ENCODE peak calls at places on chromosome 3, in ten cellular contexts. One of them, this sample, is unnamed.

GRCh38 chr3:112640864-112641751 is at the start of gene CCDC80:
- DNase-seq in endodermal cell: no peak
- DNase-seq in PC-3: peak
- DNase-seq in left lung: no peak
- DNase-seq in hepatocyte: peak
- DNase-seq in fibroblast of villous mesenchyme: peak
- DNase-seq in psoas muscle: no peak
- DNase-seq in HFF-Myc: peak
- DNase-seq in dorsolateral prefrontal cortex: no peak
- DNase-seq in brain microvascular endothelial cell: peak
- DNase-seq in this sample: no peak

GRCh38 chr3:11706604-11707003 is 62.9 kb upstream of the VGLL4 start:
- DNase-seq in HFF-Myc: no peak
- DNase-seq in brain microvascular endothelial cell: no peak
- DNase-seq in left lung: no peak
- DNase-seq in psoas muscle: no peak
- DNase-seq in endodermal cell: no peak
- DNase-seq in hepatocyte: no peak
- DNase-seq in fibroblast of villous mesenchyme: no peak
- DNase-seq in dorsolateral prefrontal cortex: no peak
- DNase-seq in PC-3: no peak
- DNase-seq in this sample: no peak

GRCh38 chr3:182568756-182569155 is 224.5 kb upstream of the ATP11B start:
- DNase-seq in dorsolateral prefrontal cortex: no peak
- DNase-seq in PC-3: no peak
- DNase-seq in psoas muscle: no peak
- DNase-seq in HFF-Myc: no peak
- DNase-seq in hepatocyte: no peak
- DNase-seq in left lung: no peak
- DNase-seq in fibroblast of villous mesenchyme: no peak
- DNase-seq in endodermal cell: no peak
- DNase-seq in brain microvascular endothelial cell: no peak
- DNase-seq in this sample: no peak

GRCh38 chr3:16174389-16174788 is at the start of gene GALNT15:
- DNase-seq in PC-3: no peak
- DNase-seq in left lung: peak
- DNase-seq in endodermal cell: no peak
- DNase-seq in hepatocyte: peak
- DNase-seq in HFF-Myc: peak
- DNase-seq in fibroblast of villous mesenchyme: peak
- DNase-seq in dorsolateral prefrontal cortex: peak
- DNase-seq in psoas muscle: peak
- DNase-seq in brain microvascular endothelial cell: peak
- DNase-seq in this sample: no peak

GRCh38 chr3:67292356-67293225 is 294.5 kb downstream of the KBTBD8 start:
- DNase-seq in psoas muscle: no peak
- DNase-seq in endodermal cell: no peak
- DNase-seq in fibroblast of villous mesenchyme: peak
- DNase-seq in dorsolateral prefrontal cortex: no peak
- DNase-seq in brain microvascular endothelial cell: no peak
- DNase-seq in PC-3: peak
- DNase-seq in left lung: peak
- DNase-seq in hepatocyte: no peak
- DNase-seq in HFF-Myc: no peak
- DNase-seq in this sample: no peak

GRCh38 chr3:69822501-69822900 is 83.2 kb downstream of the MITF start:
- DNase-seq in endodermal cell: no peak
- DNase-seq in hepatocyte: no peak
- DNase-seq in psoas muscle: no peak
- DNase-seq in fibroblast of villous mesenchyme: no peak
- DNase-seq in PC-3: no peak
- DNase-seq in dorsolateral prefrontal cortex: no peak
- DNase-seq in brain microvascular endothelial cell: no peak
- DNase-seq in left lung: no peak
- DNase-seq in HFF-Myc: no peak
- DNase-seq in this sample: no peak

GRCh38 chr3:102148598-102149302 is 286.1 kb upstream of the ZPLD1 start:
- DNase-seq in fibroblast of villous mesenchyme: no peak
- DNase-seq in endodermal cell: no peak
- DNase-seq in dorsolateral prefrontal cortex: no peak
- DNase-seq in psoas muscle: no peak
- DNase-seq in left lung: no peak
- DNase-seq in hepatocyte: no peak
- DNase-seq in PC-3: no peak
- DNase-seq in brain microvascular endothelial cell: no peak
- DNase-seq in HFF-Myc: no peak
- DNase-seq in this sample: no peak

GRCh38 chr3:177478170-177478859 is 281.0 kb upstream of the TBL1XR1 start:
- DNase-seq in dorsolateral prefrontal cortex: no peak
- DNase-seq in psoas muscle: no peak
- DNase-seq in left lung: peak
- DNase-seq in brain microvascular endothelial cell: peak
- DNase-seq in hepatocyte: peak
- DNase-seq in fibroblast of villous mesenchyme: peak
- DNase-seq in HFF-Myc: peak
- DNase-seq in PC-3: peak
- DNase-seq in endodermal cell: no peak
- DNase-seq in this sample: no peak

GRCh38 chr3:69710153-69710977 is 28.9 kb upstream of the MITF start:
- DNase-seq in brain microvascular endothelial cell: peak
- DNase-seq in psoas muscle: no peak
- DNase-seq in PC-3: peak
- DNase-seq in left lung: no peak
- DNase-seq in endodermal cell: no peak
- DNase-seq in fibroblast of villous mesenchyme: no peak
- DNase-seq in HFF-Myc: no peak
- DNase-seq in hepatocyte: no peak
- DNase-seq in dorsolateral prefrontal cortex: no peak
- DNase-seq in this sample: no peak

GRCh38 chr3:168096210-168096795 is 579 bp upstream of the GOLIM4 start:
- DNase-seq in left lung: peak
- DNase-seq in HFF-Myc: peak
- DNase-seq in dorsolateral prefrontal cortex: peak
- DNase-seq in hepatocyte: peak
- DNase-seq in endodermal cell: no peak
- DNase-seq in fibroblast of villous mesenchyme: peak
- DNase-seq in PC-3: peak
- DNase-seq in psoas muscle: peak
- DNase-seq in brain microvascular endothelial cell: peak
- DNase-seq in this sample: peak

DNA sequence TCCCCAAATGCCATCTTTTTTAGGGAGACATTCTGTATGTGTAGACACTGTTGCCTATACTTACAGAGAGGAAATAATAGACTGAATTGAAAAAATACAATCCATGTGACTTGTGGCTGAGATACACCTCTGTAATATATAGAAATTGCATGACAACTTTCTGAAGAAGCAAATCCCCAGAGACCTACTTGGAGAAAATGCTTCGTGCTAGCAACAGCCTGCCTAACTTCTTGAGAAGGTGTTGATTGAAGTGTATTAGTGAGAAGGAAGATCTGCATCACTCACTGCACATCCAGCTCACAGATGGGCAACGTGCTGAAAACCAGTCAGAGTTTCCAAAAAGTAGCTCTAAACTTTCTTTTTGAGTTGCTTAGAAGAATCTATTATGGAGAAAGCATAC is 404.1 kb downstream of the EPHB1 start:
- DNase-seq in fibroblast of villous mesenchyme: no peak
- DNase-seq in dorsolateral prefrontal cortex: no peak
- DNase-seq in endodermal cell: no peak
- DNase-seq in HFF-Myc: no peak
- DNase-seq in left lung: no peak
- DNase-seq in hepatocyte: no peak
- DNase-seq in PC-3: no peak
- DNase-seq in psoas muscle: no peak
- DNase-seq in brain microvascular endothelial cell: no peak
- DNase-seq in this sample: no peak
- TF ChIP-seq CTCF in fibroblast of villous mesenchyme: no peak
- TF ChIP-seq CTCF in dorsolateral prefrontal cortex: no peak
- TF ChIP-seq CTCF in endodermal cell: no peak
- TF ChIP-seq CTCF in HFF-Myc: no peak
- TF ChIP-seq CTCF in left lung: no peak
- TF ChIP-seq CTCF in hepatocyte: no peak
- TF ChIP-seq CTCF in PC-3: no peak
- TF ChIP-seq CTCF in psoas muscle: no peak
- TF ChIP-seq CTCF in brain microvascular endothelial cell: no peak
- TF ChIP-seq CTCF in this sample: no peak

GRCh38 chr3:51959651-51960050 is 4.5 kb downstream of the GPR62 start:
- DNase-seq in dorsolateral prefrontal cortex: no peak
- DNase-seq in hepatocyte: no peak
- DNase-seq in endodermal cell: no peak
- DNase-seq in left lung: no peak
- DNase-seq in psoas muscle: no peak
- DNase-seq in HFF-Myc: no peak
- DNase-seq in PC-3: no peak
- DNase-seq in brain microvascular endothelial cell: no peak
- DNase-seq in fibroblast of villous mesenchyme: no peak
- DNase-seq in this sample: no peak

GRCh38 chr3:51955175-51955892 is at the start of gene GPR62:
- DNase-seq in psoas muscle: no peak
- DNase-seq in brain microvascular endothelial cell: no peak
- DNase-seq in HFF-Myc: no peak
- DNase-seq in fibroblast of villous mesenchyme: no peak
- DNase-seq in hepatocyte: no peak
- DNase-seq in PC-3: no peak
- DNase-seq in endodermal cell: no peak
- DNase-seq in dorsolateral prefrontal cortex: peak
- DNase-seq in left lung: no peak
- DNase-seq in this sample: no peak

GRCh38 chr3:51958603-51959521 is 3.7 kb downstream of the GPR62 start:
- DNase-seq in fibroblast of villous mesenchyme: no peak
- DNase-seq in PC-3: no peak
- DNase-seq in hepatocyte: no peak
- DNase-seq in HFF-Myc: no peak
- DNase-seq in brain microvascular endothelial cell: no peak
- DNase-seq in left lung: no peak
- DNase-seq in dorsolateral prefrontal cortex: no peak
- DNase-seq in psoas muscle: no peak
- DNase-seq in endodermal cell: no peak
- DNase-seq in this sample: no peak

GRCh38 chr3:51955893-51956770 is 951 bp downstream of the GPR62 start:
- DNase-seq in dorsolateral prefrontal cortex: peak
- DNase-seq in left lung: no peak
- DNase-seq in psoas muscle: peak
- DNase-seq in brain microvascular endothelial cell: no peak
- DNase-seq in hepatocyte: peak
- DNase-seq in PC-3: no peak
- DNase-seq in fibroblast of villous mesenchyme: peak
- DNase-seq in HFF-Myc: no peak
- DNase-seq in endodermal cell: peak
- DNase-seq in this sample: no peak

DNA sequence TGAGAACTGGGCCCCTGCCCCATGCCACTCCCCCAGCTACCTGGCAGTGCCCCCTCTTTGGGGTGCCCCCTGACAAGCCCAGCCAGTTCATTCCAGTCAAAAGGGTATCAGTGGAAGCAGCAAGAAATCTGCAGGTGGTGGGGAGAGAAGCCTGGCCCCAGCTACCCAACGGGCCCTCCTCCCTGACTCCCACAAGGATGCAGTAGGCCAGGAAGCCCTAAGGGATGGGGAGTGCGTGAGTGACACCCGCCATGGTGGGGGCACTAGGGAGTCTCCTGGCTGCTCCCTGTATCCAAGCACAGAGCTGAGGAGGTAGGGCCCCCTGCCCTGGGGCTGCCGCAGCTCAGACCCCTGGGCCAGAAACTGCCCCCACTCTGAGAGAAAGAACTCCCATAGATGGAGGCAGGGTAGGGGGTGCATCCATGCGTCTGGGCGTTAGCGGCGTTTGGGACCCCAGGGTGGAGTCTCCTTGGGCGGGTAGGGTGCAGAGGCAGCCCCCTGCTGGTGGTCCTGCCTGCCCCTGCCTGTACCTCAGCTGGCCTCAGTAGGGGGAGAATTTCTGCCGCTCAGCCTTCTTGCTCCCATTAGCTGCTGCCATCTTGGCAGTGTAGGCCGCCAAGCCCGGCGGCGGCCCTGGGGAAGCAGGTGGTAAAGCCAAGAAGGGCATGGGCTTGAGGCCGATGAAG is 2.5 kb downstream of the GPR62 start:
- DNase-seq in endodermal cell: no peak
- DNase-seq in fibroblast of villous mesenchyme: no peak
- DNase-seq in PC-3: no peak
- DNase-seq in hepatocyte: no peak
- DNase-seq in brain microvascular endothelial cell: no peak
- DNase-seq in psoas muscle: no peak
- DNase-seq in dorsolateral prefrontal cortex: no peak
- DNase-seq in HFF-Myc: no peak
- DNase-seq in left lung: no peak
- DNase-seq in this sample: no peak
- TF ChIP-seq CTCF in endodermal cell: peak
- TF ChIP-seq CTCF in fibroblast of villous mesenchyme: no peak
- TF ChIP-seq CTCF in PC-3: no peak
- TF ChIP-seq CTCF in hepatocyte: no peak
- TF ChIP-seq CTCF in brain microvascular endothelial cell: peak
- TF ChIP-seq CTCF in psoas muscle: no peak
- TF ChIP-seq CTCF in dorsolateral prefrontal cortex: no peak
- TF ChIP-seq CTCF in HFF-Myc: no peak
- TF ChIP-seq CTCF in left lung: no peak
- TF ChIP-seq CTCF in this sample: no peak

GRCh38 chr3:150703756-150704344 is at the start of gene ERICH6:
- DNase-seq in HFF-Myc: peak
- DNase-seq in dorsolateral prefrontal cortex: peak
- DNase-seq in brain microvascular endothelial cell: peak
- DNase-seq in hepatocyte: peak
- DNase-seq in fibroblast of villous mesenchyme: peak
- DNase-seq in left lung: peak
- DNase-seq in endodermal cell: peak
- DNase-seq in psoas muscle: peak
- DNase-seq in PC-3: peak
- DNase-seq in this sample: peak
- TF ChIP-seq CTCF in HFF-Myc: no peak
- TF ChIP-seq CTCF in dorsolateral prefrontal cortex: no peak
- TF ChIP-seq CTCF in brain microvascular endothelial cell: peak
- TF ChIP-seq CTCF in hepatocyte: no peak
- TF ChIP-seq CTCF in fibroblast of villous mesenchyme: no peak
- TF ChIP-seq CTCF in left lung: no peak
- TF ChIP-seq CTCF in endodermal cell: no peak
- TF ChIP-seq CTCF in psoas muscle: no peak
- TF ChIP-seq CTCF in PC-3: no peak
- TF ChIP-seq CTCF in this sample: no peak

DNA sequence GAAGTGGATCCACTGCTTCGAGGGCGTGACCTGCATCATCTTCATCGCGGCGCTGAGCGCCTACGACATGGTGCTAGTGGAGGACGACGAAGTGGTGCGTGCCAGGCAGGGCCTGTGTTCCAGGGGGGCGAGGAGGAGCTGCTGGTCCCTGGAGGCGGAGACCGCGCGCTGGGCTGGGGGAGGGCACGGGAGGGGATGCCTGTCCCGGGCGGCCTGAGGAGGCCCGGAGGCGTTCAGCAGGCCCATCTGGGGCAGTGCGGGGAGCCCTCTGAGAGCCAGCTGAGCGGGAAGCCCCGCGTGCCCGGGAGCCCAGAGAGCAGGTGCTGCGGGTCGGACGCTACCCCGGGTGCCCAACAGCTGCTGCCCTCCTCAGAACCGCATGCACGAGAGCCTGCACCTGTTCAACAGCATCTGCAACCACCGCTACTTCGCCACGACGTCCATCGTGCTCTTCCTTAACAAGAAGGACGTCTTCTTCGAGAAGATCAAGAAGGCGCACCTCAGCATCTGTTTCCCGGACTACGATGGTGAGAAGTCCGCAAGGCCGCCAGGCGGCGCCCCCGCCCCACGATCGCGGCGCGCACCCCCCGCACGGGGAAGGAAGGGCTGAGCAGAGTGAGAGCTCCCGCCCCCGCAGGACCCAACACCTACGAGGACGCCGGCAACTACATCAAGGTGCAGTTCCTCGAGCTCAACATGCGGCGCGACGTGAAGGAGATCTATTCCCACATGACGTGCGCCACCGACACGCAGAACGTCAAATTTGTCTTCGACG is 2.9 kb downstream of the GNAT1 start:
- DNase-seq in PC-3: peak
- DNase-seq in brain microvascular endothelial cell: peak
- DNase-seq in dorsolateral prefrontal cortex: peak
- DNase-seq in fibroblast of villous mesenchyme: peak
- DNase-seq in HFF-Myc: no peak
- DNase-seq in endodermal cell: peak
- DNase-seq in psoas muscle: peak
- DNase-seq in hepatocyte: peak
- DNase-seq in left lung: peak
- DNase-seq in this sample: peak
- TF ChIP-seq CTCF in PC-3: peak
- TF ChIP-seq CTCF in brain microvascular endothelial cell: peak
- TF ChIP-seq CTCF in dorsolateral prefrontal cortex: peak
- TF ChIP-seq CTCF in fibroblast of villous mesenchyme: peak
- TF ChIP-seq CTCF in HFF-Myc: peak
- TF ChIP-seq CTCF in endodermal cell: peak
- TF ChIP-seq CTCF in psoas muscle: peak
- TF ChIP-seq CTCF in hepatocyte: peak
- TF ChIP-seq CTCF in left lung: peak
- TF ChIP-seq CTCF in this sample: peak